ENCODE peak calls at places on chromosomes 4 and X, in nine cellular contexts. Y, B, L, R, Q, P, I, T and O are unnamed samples.

GRCh38 chr4:153530996-153531375 is 64.8 kb downstream of the TMEM131L start:
- DNase-seq in B (no peak), I (no peak), L (no peak), T (no peak), Y (no peak), P (no peak), R (no peak), Q (no peak), O (no peak)

GRCh38 chr4:139085141-139085540 is 69.6 kb downstream of the NOCT start:
- DNase-seq in B (no peak), Y (no peak), P (peak; percentile 6), I (no peak), L (peak; percentile 19), R (no peak), T (peak; percentile 36), Q (peak; percentile 58), O (no peak)

GRCh38 chrX:54066841-54067240 is 22.6 kb upstream of the PHF8 start:
- DNase-seq in R (no peak), I (no peak), L (peak; percentile 39), Y (no peak), B (no peak), P (peak; percentile 41), Q (peak; percentile 40), T (peak; percentile 65), O (no peak)

GRCh38 chr4:155339588-155339987 is 37.2 kb downstream of the MAP9 start:
- DNase-seq in T (no peak), I (no peak), Q (no peak), R (no peak), Y (no peak), B (no peak), P (no peak), L (peak; percentile 77), O (no peak)

GRCh38 chrX:73563740-73564073 is 710 bp downstream of the CHIC1 start:
- DNase-seq in I (no peak), Y (no peak), B (no peak), L (no peak), Q (no peak), T (no peak), R (no peak), P (no peak), O (no peak)

GRCh38 chrX:74382613-74383012 is 38.7 kb upstream of the SLC16A2 start:
- DNase-seq in T (peak; percentile 66), Q (peak; percentile 73), Y (peak; percentile 90), R (peak; percentile 50), I (peak; percentile 57), P (peak; percentile 62), L (peak; percentile 83), B (peak; percentile 26), O (no peak)

GRCh38 chr4:176742211-176742610 is 50.5 kb downstream of the VEGFC start:
- DNase-seq in L (no peak), Q (no peak), R (no peak), I (no peak), B (no peak), T (no peak), P (no peak), Y (no peak), O (no peak)

GRCh38 chrX:123169247-123169901 is 14.7 kb upstream of the GRIA3 start:
- DNase-seq in Q (no peak), T (no peak), L (peak; percentile 69), P (peak; percentile 42), B (no peak), Y (no peak), I (no peak), R (no peak), O (no peak)

GRCh38 chrX:134670241-134670811 is 12.1 kb upstream of the PLAC1 start:
- DNase-seq in Y (peak; percentile 51), T (peak; percentile 83), R (peak; percentile 6), P (peak; percentile 80), B (no peak), I (no peak), L (peak; percentile 91), Q (peak; percentile 56), O (peak; percentile 78)

GRCh38 chr4:71009796-71010588 is 16.5 kb downstream of the DCK start:
- DNase-seq in Y (no peak), R (no peak), Q (peak; percentile 85), I (no peak), T (peak; percentile 56), P (peak; percentile 41), L (peak; percentile 66), B (no peak), O (no peak)

GRCh38 chrX:104122829-104123228 is 10.5 kb downstream of the ZCCHC18 start:
- DNase-seq in I (no peak), R (no peak), B (no peak), T (no peak), Y (no peak), L (no peak), P (no peak), Q (no peak), O (no peak)

GRCh38 chr4:32196950-32197688 is 1477.0 kb downstream of the PCDH7 start:
- DNase-seq in P (no peak), I (no peak), Y (no peak), L (peak; percentile 58), R (no peak), B (no peak), Q (no peak), T (no peak), O (no peak)

GRCh38 chrX:17024896-17025295 is 78.4 kb downstream of the REPS2 start:
- DNase-seq in B (no peak), Q (no peak), Y (peak; percentile 76), R (no peak), L (no peak), I (peak; percentile 4), T (no peak), P (no peak), O (peak; percentile 81)

GRCh38 chr4:139734201-139734874 is 68.7 kb downstream of the MGST2 start:
- DNase-seq in T (peak; percentile 65), Y (no peak), Q (peak; percentile 92), R (no peak), I (no peak), P (peak; percentile 51), B (no peak), L (no peak), O (no peak)

GRCh38 chr4:184991860-184992259 is 26.4 kb upstream of the HELT start:
- DNase-seq in Q (no peak), P (no peak), B (no peak), Y (no peak), T (no peak), I (no peak), L (no peak), R (no peak), O (no peak)

GRCh38 chr4:80010316-80010715 is 62.7 kb downstream of the ANTXR2 start:
- DNase-seq in Y (no peak), I (peak; percentile 61), P (no peak), R (no peak), L (no peak), T (no peak), B (no peak), Q (no peak), O (no peak)
- H3K4me1 ChIP-seq in Y (peaks cover 3% of the 10 kb centered on the region), I (peaks cover 90% of the 10 kb centered on the region), P (peaks cover 15% of the 10 kb centered on the region), R (no peaks in the 10 kb centered on the region), L (peaks cover 38% of the 10 kb centered on the region), T (peaks cover 7% of the 10 kb centered on the region), B (no peaks in the 10 kb centered on the region), Q (peaks cover 59% of the 10 kb centered on the region), O (no peaks in the 10 kb centered on the region)

GRCh38 chr4:76147454-76148141 is 599 bp downstream of the NUP54 start:
- DNase-seq in I (peak; percentile 47), T (peak; percentile 75), B (peak; percentile 79), R (peak; percentile 70), Y (peak; percentile 99), P (peak; percentile 89), Q (peak; percentile 80), L (peak; percentile 58), O (no peak)
- H3K9ac ChIP-seq in I (peak overlapping the region; percentile 94), T (peak overlapping the region; percentile 60), B (peak overlapping the region; percentile 88), R (peak overlapping the region; percentile 96), Y (peak overlapping the region; percentile 98), P (peak overlapping the region; percentile 79), Q (peak overlapping the region; percentile 94), L (peak overlapping the region; percentile 96), O (peak overlapping the region; percentile 92)

DNA sequence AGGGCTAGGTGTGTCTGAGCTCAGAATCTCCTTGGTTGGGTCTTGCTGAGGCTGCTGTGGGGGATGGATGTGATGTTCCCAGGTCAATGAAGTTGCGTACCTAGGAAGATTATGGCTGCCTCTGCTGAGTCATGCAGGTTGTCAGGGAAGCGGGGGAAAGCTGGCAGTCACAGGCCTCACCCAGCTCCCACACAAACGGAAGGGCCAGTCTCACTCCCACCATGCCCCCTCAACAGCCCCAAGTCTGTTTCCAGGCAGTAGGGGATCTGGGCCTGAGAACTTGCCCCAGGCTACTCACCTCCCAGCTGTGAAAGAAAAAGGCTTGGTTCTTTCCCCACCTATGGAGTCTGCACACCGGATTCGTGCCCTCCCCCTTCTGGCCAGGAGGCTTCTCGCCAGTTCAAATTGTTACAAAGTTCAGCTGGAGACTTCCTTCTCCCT is 72.9 kb downstream of the WDR44 start:
- DNase-seq in Y (peak; percentile 69), T (no peak), I (no peak), Q (no peak), L (no peak), P (no peak), R (peak; percentile 8), B (no peak), O (no peak)
- H3K4me3 ChIP-seq in Y (no peak overlapping the region), T (no peak overlapping the region), I (no peak overlapping the region), Q (no peak overlapping the region), L (no peak overlapping the region), P (no peak overlapping the region), R (no peak overlapping the region), B (no peak overlapping the region), O (no peak overlapping the region)

GRCh38 chr4:8200302-8200975 is 1.3 kb downstream of the SH3TC1 start:
- DNase-seq in I (no peak), R (no peak), Q (no peak), L (no peak), B (no peak), P (peak; percentile 70), Y (no peak), T (peak; percentile 31), O (peak; percentile 93)

GRCh38 chr4:8201341-8201781 is 2.3 kb downstream of the SH3TC1 start:
- DNase-seq in Q (no peak), Y (no peak), P (no peak), T (no peak), B (no peak), L (no peak), R (no peak), I (peak; percentile 89), O (peak; percentile 83)

GRCh38 chr4:8198206-8198905 is 734 bp upstream of the SH3TC1 start:
- DNase-seq in P (peak; percentile 78), I (no peak), B (no peak), Y (no peak), R (no peak), T (no peak), L (no peak), Q (no peak), O (peak; percentile 91)

GRCh38 chr4:8198906-8199593 is at the start of gene SH3TC1:
- DNase-seq in L (peak; percentile 87), R (no peak), Y (no peak), I (peak; percentile 72), P (peak; percentile 94), Q (peak; percentile 85), T (peak; percentile 86), B (no peak), O (peak; percentile 99)

DNA sequence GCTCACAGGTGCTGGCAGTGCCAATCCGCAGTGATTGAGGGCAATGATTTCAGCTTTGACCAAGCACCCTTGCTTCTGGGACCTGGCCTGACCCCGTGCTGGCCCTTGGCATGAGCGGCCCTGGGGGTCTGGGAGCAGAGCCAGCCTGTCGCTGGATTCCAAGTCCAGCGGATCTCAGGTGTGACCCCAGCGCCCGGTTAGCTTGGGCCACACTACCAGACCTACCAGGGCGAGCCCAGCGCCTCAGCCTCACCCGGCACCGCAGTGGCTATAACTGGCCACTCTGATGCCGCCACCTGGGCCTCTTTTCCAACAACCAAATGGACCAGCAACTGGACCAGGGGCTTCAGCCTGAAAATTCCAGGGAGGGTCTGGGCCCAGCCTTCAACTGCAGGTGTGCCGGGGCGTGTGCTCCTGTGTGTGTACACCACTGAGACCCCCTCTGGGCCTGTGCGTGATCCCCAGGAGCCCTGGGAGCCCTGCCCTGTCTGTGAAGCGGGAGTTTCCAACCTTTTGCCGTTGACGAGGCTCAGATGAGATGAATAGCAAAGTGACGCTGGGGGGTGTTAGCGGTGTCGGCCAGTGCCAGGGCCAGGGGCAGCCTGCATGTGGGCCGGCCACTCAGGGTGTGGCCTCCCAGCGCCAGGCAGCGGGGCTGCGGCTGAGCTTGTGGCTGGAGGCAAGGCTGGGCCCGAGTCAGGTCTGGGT is 658 bp downstream of the SH3TC1 start:
- DNase-seq in Y (no peak), Q (no peak), T (no peak), L (no peak), I (no peak), P (peak; percentile 65), B (no peak), R (no peak), O (peak; percentile 84)
- H3K4me1 ChIP-seq in Y (no peaks in the 10 kb centered on the region), Q (peaks cover 29% of the 10 kb centered on the region), T (peaks cover 14% of the 10 kb centered on the region), L (peaks cover 18% of the 10 kb centered on the region), I (peaks cover 67% of the 10 kb centered on the region), P (peaks cover 60% of the 10 kb centered on the region), B (peaks cover 22% of the 10 kb centered on the region), R (peaks cover 31% of the 10 kb centered on the region), O (peaks cover 24% of the 10 kb centered on the region)